ENCODE peak calls at places on chromosomes 6 and 20, in four cellular contexts. X is K562, N is WTC11, R is HepG2. T is an unnamed sample.

GRCh38 chr6:130432838-130433237 is 67.0 kb downstream of the TMEM200A start:
- DNase-seq in N (no peak), R (no peak), X (no peak), T (no peak)

GRCh38 chr20:25398363-25399037 is 7.9 kb upstream of the ABHD12 start:
- DNase-seq in N (no peak), X (no peak), R (peak), T (no peak)

GRCh38 chr6:87907521-87907920 is 140.1 kb upstream of the SPACA1 start:
- DNase-seq in R (no peak), N (no peak), X (no peak), T (no peak)

GRCh38 chr6:129353067-129353466 is 356.9 kb downstream of the ARHGAP18 start:
- DNase-seq in X (no peak), N (no peak), R (no peak), T (no peak)

GRCh38 chr20:62303327-62304226 is 780 bp downstream of the ADRM1 start:
- DNase-seq in R (peak), X (peak), N (no peak), T (no peak)

GRCh38 chr6:87407531-87407895 is 259 bp upstream of the CFAP206 start:
- DNase-seq in N (no peak), X (no peak), R (no peak), T (no peak)

GRCh38 chr6:71335544-71335943 is 46.9 kb downstream of the OGFRL1 start:
- DNase-seq in N (no peak), X (no peak), R (no peak), T (no peak)

GRCh38 chr6:4274382-4275082 is 139.2 kb upstream of the ECI2 start:
- DNase-seq in R (no peak), N (no peak), X (peak), T (no peak)

GRCh38 chr6:129901910-129902309 is 40.8 kb upstream of the TMEM244 start:
- DNase-seq in X (peak), N (no peak), R (no peak), T (no peak)

GRCh38 chr6:113636357-113636824 is 220.8 kb upstream of the MARCKS start:
- DNase-seq in N (no peak), R (peak), X (no peak), T (no peak)

GRCh38 chr6:82331031-82331773 is 32.4 kb upstream of the TPBG start:
- DNase-seq in N (no peak), X (no peak), R (no peak), T (no peak)

GRCh38 chr6:170096803-170097504 is 193.9 kb downstream of the DLL1 start:
- DNase-seq in R (no peak), N (peak), X (no peak), T (no peak)

GRCh38 chr20:39800548-39800947 is 838.4 kb downstream of the DHX35 start:
- DNase-seq in R (no peak), X (no peak), N (no peak), T (no peak)

GRCh38 chr6:83609248-83609647 is 96.9 kb downstream of the PRSS35 start:
- DNase-seq in X (no peak), N (no peak), R (no peak), T (peak)

GRCh38 chr20:41173161-41173721 is 35.9 kb downstream of the PLCG1 start:
- DNase-seq in N (peak), X (peak), R (peak), T (peak)

GRCh38 chr20:7654231-7654630 is 286.0 kb downstream of the HAO1 start:
- DNase-seq in X (no peak), N (no peak), R (no peak), T (no peak)

GRCh38 chr20:62581308-62581707 is 61.0 kb upstream of the SLCO4A1 start:
- DNase-seq in N (no peak), R (no peak), X (no peak), T (no peak)

GRCh38 chr20:38836991-38837390 is 31.5 kb downstream of the PPP1R16B start:
- DNase-seq in N (no peak), R (no peak), X (no peak), T (no peak)

GRCh38 chr6:6962086-6962485 is 145.7 kb upstream of the RREB1 start:
- DNase-seq in N (no peak), R (no peak), X (no peak), T (no peak)

GRCh38 chr20:998431-998830 is 3.7 kb downstream of the RSPO4 start:
- DNase-seq in X (no peak), R (no peak), N (no peak), T (no peak)

GRCh38 chr20:38873050-38873581 is 53.1 kb upstream of the FAM83D start:
- DNase-seq in N (no peak), X (no peak), R (no peak), T (no peak)

GRCh38 chr6:149003560-149003959 is 256.7 kb downstream of the UST start:
- DNase-seq in R (no peak), N (no peak), X (no peak), T (no peak)

GRCh38 chr6:97215157-97215769 is 67.8 kb downstream of the MMS22L start:
- DNase-seq in N (peak), R (peak), X (peak), T (peak)

GRCh38 chr6:69719602-69720193 is 77.1 kb downstream of the LMBRD1 start:
- DNase-seq in X (peak), N (no peak), R (peak), T (peak)

GRCh38 chr20:17525650-17526049 is 5.5 kb downstream of the BFSP1 start:
- DNase-seq in N (peak), X (peak), R (peak), T (peak)

GRCh38 chr20:54554006-54554405 is 78.6 kb downstream of the DOK5 start:
- DNase-seq in R (no peak), N (no peak), X (no peak), T (no peak)

GRCh38 chr6:11439017-11439420 is 98.5 kb upstream of the TMEM170B start:
- DNase-seq in X (no peak), R (no peak), N (no peak), T (no peak)

GRCh38 chr6:26199773-26200728 is 112.8 kb downstream of the HFE start:
- DNase-seq in R (no peak), X (no peak), N (no peak), T (no peak)

GRCh38 chr6:160051390-160051789 is 70.2 kb upstream of the SLC22A1 start:
- DNase-seq in R (no peak), X (no peak), N (no peak), T (no peak)

GRCh38 chr6:38673397-38674165 is 29.4 kb downstream of the GLO1 start:
- DNase-seq in X (no peak), N (no peak), R (no peak), T (no peak)

GRCh38 chr20:3000852-3001523 is 42.4 kb upstream of the GNRH2 start:
- DNase-seq in X (peak), R (no peak), N (no peak), T (peak)

GRCh38 chr20:58700121-58700780 is 7.7 kb downstream of the NPEPL1 start:
- DNase-seq in X (no peak), N (peak), R (no peak), T (no peak)

GRCh38 chr6:119446623-119447008 is 97.1 kb upstream of the MAN1A1 start:
- DNase-seq in R (no peak), N (no peak), X (no peak), T (no peak)

GRCh38 chr6:119453242-119453641 is 103.7 kb upstream of the MAN1A1 start:
- DNase-seq in X (no peak), N (no peak), R (no peak), T (no peak)

GRCh38 chr6:119445666-119446622 is 96.4 kb upstream of the MAN1A1 start:
- DNase-seq in X (peak), R (no peak), N (no peak), T (no peak)

GRCh38 chr6:119444642-119445557 is 95.3 kb upstream of the MAN1A1 start:
- DNase-seq in X (peak), N (no peak), R (no peak), T (no peak)

DNA sequence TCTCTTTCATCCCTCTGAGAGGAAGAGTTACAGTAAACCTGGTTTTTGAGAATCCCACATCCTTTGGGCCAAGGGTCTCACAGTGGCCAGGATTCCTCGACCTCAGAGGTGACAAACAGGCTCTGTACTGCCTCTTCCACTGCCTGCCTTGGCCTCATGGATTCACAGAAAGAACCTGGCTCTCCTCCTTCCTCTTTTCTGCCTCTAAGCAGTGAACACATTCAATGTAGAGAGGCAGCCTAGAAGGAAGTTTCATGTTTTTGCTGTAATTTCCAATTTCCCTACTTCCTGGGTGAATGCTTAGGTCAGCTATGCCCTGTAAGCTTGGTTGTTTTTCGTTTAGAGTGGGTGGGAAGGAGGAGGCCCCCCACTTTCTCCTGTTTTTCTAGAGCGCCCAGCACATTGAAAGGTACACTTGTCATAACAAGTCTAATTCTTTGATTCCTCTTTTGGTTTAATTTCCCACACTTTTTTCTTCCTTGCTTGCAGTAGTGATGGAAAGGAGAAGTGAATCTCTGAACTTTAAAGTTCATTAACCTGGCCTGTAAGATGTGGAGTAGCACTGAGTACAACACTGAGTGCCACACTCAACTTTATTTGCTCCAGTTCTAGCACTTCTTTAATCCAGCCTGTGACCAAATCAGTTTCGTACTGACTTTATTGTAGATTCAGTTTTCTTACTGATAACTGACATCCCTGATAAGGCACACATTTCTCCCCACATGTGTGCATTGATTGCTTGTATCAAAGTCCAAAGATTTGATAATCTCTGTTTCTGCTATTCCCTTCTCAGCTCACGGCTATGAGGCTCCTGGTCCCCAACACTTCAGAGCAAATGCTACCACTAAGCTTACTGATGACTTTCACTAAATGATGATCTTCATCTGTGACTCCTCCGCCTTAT is 99.9 kb upstream of the MAN1A1 start:
- DNase-seq in N (no peak), X (no peak), R (no peak), T (no peak)
- TF ChIP-seq FOXJ3 in N (no peak), X (no peak), R (no peak), T (no peak)

GRCh38 chr6:52536424-52536916 is 40.4 kb downstream of the TRAM2 start:
- DNase-seq in R (no peak), N (no peak), X (no peak), T (no peak)
- TF ChIP-seq CTCF in R (no peak), N (no peak), X (no peak), T (no peak)

GRCh38 chr6:30884521-30885480 is 482 bp downstream of the DDR1 start:
- DNase-seq in X (peak), R (no peak), N (peak), T (peak)
- TF ChIP-seq FOXJ3 in X (no peak), R (no peak), N (no peak), T (no peak)

GRCh38 chr20:50646483-50646996 is 44.8 kb downstream of the RIPOR3 start:
- DNase-seq in R (no peak), X (no peak), N (no peak), T (no peak)
- TF ChIP-seq CTCF in R (peak), X (peak), N (peak), T (peak)

DNA sequence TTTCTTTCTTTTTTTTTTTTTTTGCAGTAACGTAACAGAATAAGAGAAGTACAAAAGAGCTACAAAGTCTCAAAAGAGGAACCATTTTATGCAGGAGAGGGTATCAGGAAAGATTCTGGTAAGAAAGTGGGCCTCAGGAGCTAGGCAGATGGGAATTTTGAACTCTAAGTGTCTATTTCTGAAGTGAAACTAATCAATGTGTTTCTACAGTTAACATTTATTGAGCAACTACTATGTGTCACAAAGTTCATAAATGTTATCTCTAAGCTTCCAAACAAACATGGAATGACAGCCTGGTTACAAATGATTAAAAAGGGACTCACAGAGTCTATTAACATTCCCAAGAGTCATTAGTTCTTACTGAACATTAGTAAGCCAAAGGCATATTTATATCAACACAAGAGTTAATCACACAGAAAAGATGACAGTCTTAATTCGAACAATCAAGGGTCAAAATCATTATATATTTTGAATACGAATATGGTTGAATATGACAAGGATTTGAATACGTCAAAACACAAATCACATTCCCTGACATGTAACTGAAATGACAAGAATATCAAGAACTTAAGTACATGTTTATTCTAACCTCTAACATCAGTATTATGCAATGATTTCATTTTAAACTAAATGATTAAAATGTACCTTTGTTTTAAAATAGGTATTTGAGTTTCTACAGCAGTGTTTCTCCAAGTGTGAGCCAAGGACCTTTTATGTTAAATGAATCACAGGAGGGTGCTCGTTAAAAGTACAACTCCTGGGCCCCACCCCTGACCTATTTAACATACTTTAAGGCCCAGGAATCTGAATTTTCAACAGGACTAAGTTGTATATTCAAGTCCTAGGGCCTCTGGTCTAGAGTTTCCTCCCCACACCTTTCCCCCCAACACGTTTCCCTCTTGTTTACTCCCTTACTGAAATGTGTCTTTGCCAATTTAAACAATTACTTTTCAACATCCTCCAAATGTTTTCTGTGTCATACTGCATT is 89.7 kb downstream of the ATXN1 start:
- DNase-seq in X (no peak), R (peak), N (no peak), T (no peak)
- TF ChIP-seq FOXJ3 in X (no peak), R (no peak), N (no peak), T (no peak)

GRCh38 chr6:131828946-131829345 is 21.1 kb downstream of the ENPP1 start:
- DNase-seq in X (no peak), N (no peak), R (no peak), T (no peak)
- TF ChIP-seq CTCF in X (no peak), N (no peak), R (no peak), T (no peak)